ENCODE peak calls at places on chromosomes 3 and 15, in six cellular contexts. Z is lower lobe of right lung, T is dorsolateral prefrontal cortex, V is adrenal gland, Y is endothelial cell of umbilical vein, Q is neural progenitor cell. I is an unnamed sample.
A peak's percentile ranks its signal among the peaks of the same experiment; 100 is the strongest.

GRCh38 chr3:7646851-7647250 is 785.9 kb downstream of the GRM7 start:
- DNase-seq in V (no peak), T (no peak), Q (no peak), Z (no peak), Y (no peak), I (no peak)

GRCh38 chr3:95277614-95278013 is 1214.8 kb downstream of the NSUN3 start:
- DNase-seq in Z (no peak), Y (peak; percentile 7), T (no peak), V (no peak), Q (no peak), I (no peak)

GRCh38 chr15:42723068-42723467 is 13.9 kb downstream of the CDAN1 start:
- DNase-seq in Z (no peak), Y (peak; percentile 13), V (no peak), Q (peak; percentile 19), T (no peak), I (no peak)

GRCh38 chr3:100963041-100963440 is 30.2 kb downstream of the ABI3BP start:
- DNase-seq in V (no peak), Y (no peak), Z (no peak), Q (no peak), T (no peak), I (no peak)

GRCh38 chr3:121552797-121553196 is 7.0 kb upstream of the POLQ start:
- DNase-seq in Z (no peak), V (no peak), Y (no peak), T (no peak), Q (no peak), I (no peak)

GRCh38 chr15:28051920-28052633 is 47.0 kb downstream of the OCA2 start:
- DNase-seq in V (no peak), Y (no peak), Z (no peak), Q (no peak), T (no peak), I (no peak)

GRCh38 chr3:126424039-126424717 is 29.5 kb downstream of the CFAP100 start:
- DNase-seq in V (no peak), Q (no peak), T (no peak), Y (no peak), Z (no peak), I (no peak)

GRCh38 chr3:159765860-159766294 is 222.8 kb upstream of the IL12A start:
- DNase-seq in Q (no peak), V (no peak), Z (no peak), Y (no peak), T (no peak), I (no peak)

GRCh38 chr3:124636101-124636862 is 94.0 kb upstream of the UMPS start:
- DNase-seq in T (no peak), V (no peak), Y (no peak), Q (no peak), Z (no peak), I (no peak)

GRCh38 chr3:116064646-116065045 is 380.6 kb downstream of the LSAMP start:
- DNase-seq in Y (no peak), Z (no peak), Q (no peak), V (no peak), T (no peak), I (no peak)

GRCh38 chr3:143888846-143889245 is 40.6 kb upstream of the SLC9A9 start:
- DNase-seq in Y (no peak), V (no peak), Q (no peak), Z (no peak), T (no peak), I (no peak)

GRCh38 chr15:31571676-31572075 is 245.0 kb downstream of the KLF13 start:
- DNase-seq in Y (no peak), Q (no peak), Z (no peak), V (no peak), T (no peak), I (no peak)

GRCh38 chr3:179347108-179347382 is 464 bp upstream of the MFN1 start:
- DNase-seq in T (no peak), V (no peak), Z (no peak), Q (no peak), Y (peak; percentile 37), I (no peak)

GRCh38 chr3:160678447-160678846 is 1.5 kb downstream of the ARL14 start:
- DNase-seq in Y (peak; percentile 59), Z (no peak), Q (no peak), V (no peak), T (no peak), I (no peak)

GRCh38 chr15:29473621-29474105 is 204.0 kb upstream of the NSMCE3 start:
- DNase-seq in Q (no peak), T (no peak), Z (no peak), V (no peak), Y (no peak), I (no peak)

GRCh38 chr3:43688245-43688650 is 2.5 kb upstream of the ABHD5 start:
- DNase-seq in Q (no peak), T (no peak), V (peak; percentile 23), Y (no peak), Z (no peak), I (no peak)

GRCh38 chr3:142459096-142459495 is 11.3 kb upstream of the XRN1 start:
- DNase-seq in T (no peak), V (no peak), Y (no peak), Q (no peak), Z (no peak), I (no peak)

GRCh38 chr15:79675982-79676381 is 220.8 kb downstream of the MTHFS start:
- DNase-seq in Q (no peak), T (no peak), Z (no peak), Y (no peak), V (no peak), I (no peak)

GRCh38 chr3:159560214-159561004 is 428.2 kb upstream of the IL12A start:
- DNase-seq in Q (peak; percentile 49), V (no peak), Z (no peak), T (no peak), Y (no peak), I (no peak)

GRCh38 chr3:141830508-141830907 is 45.9 kb upstream of the ATP1B3 start:
- DNase-seq in Q (no peak), Y (no peak), V (no peak), Z (no peak), T (no peak), I (no peak)

GRCh38 chr3:42185044-42185443 is 80.9 kb downstream of the CCK start:
- DNase-seq in Q (no peak), Z (no peak), T (no peak), Y (peak; percentile 84), V (no peak), I (no peak)

DNA sequence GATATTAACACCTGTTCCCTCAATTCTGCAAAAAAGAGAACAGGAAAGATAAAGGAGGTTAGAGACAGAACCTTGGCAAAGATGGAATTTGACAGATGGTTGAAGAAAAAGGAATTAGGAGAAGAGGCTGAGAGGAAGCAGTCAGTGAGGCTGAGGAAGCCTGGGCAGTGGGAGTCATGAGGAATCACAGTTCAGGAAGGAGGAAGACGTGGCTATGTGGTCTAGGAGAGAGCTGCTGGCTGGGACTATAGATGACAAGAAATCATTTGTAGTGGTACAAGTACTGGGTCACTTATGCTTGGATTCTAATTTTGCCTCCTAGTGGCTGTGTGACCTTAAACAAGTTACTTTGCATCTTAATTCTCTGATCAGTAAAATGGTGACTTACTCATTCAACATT is 49.0 kb downstream of the LARS2 start:
- DNase-seq in T (no peak), Z (no peak), Y (peak; percentile 32), Q (no peak), V (no peak), I (no peak)
- H3K27ac ChIP-seq in T (no peak overlapping the region), Z (no peak overlapping the region), Y (no peak overlapping the region), Q (no peak overlapping the region), V (no peak overlapping the region), I (no peak overlapping the region)

GRCh38 chr15:75639709-75640482 is at the start of gene IMP3:
- DNase-seq in V (peak; percentile 97), T (peak; percentile 96), Y (peak; percentile 97), Z (peak; percentile 96), Q (peak; percentile 99), I (peak; percentile 87)

GRCh38 chr15:75640483-75641175 is 605 bp upstream of the IMP3 start:
- DNase-seq in T (no peak), Y (peak; percentile 77), V (no peak), Q (peak; percentile 33), Z (peak; percentile 70), I (peak; percentile 68)

GRCh38 chr15:75641603-75642002 is 1.6 kb upstream of the IMP3 start:
- DNase-seq in T (no peak), Q (no peak), V (no peak), Z (no peak), Y (no peak), I (no peak)

GRCh38 chr15:75639191-75639708 is 774 bp downstream of the IMP3 start:
- DNase-seq in Z (no peak), Y (peak; percentile 56), T (no peak), Q (no peak), V (no peak), I (no peak)

GRCh38 chr15:75641176-75641498 is 1.1 kb upstream of the IMP3 start:
- DNase-seq in Z (no peak), Y (no peak), Q (no peak), T (no peak), V (no peak), I (no peak)
- H3K4me3 ChIP-seq in Z (no peak overlapping the region), Y (no peak overlapping the region), Q (peak overlapping the region; percentile 91), T (peak overlapping the region; percentile 98), V (no peak overlapping the region), I (no peak overlapping the region)

GRCh38 chr3:188671941-188672340 is 499.8 kb upstream of the TPRG1 start:
- DNase-seq in Y (no peak), Q (no peak), V (no peak), Z (no peak), T (no peak), I (no peak)

GRCh38 chr3:188670446-188670845 is 501.3 kb upstream of the TPRG1 start:
- DNase-seq in Z (no peak), Y (no peak), T (no peak), V (no peak), Q (no peak), I (no peak)

GRCh38 chr3:188672840-188673239 is 498.9 kb upstream of the TPRG1 start:
- DNase-seq in Q (no peak), Z (no peak), V (no peak), T (no peak), Y (no peak), I (no peak)

GRCh38 chr3:188673509-188674239 is 498.1 kb upstream of the TPRG1 start:
- DNase-seq in V (no peak), Y (no peak), Q (no peak), Z (no peak), T (no peak), I (no peak)
- H3K27ac ChIP-seq in V (no peak overlapping the region), Y (no peak overlapping the region), Q (no peak overlapping the region), Z (no peak overlapping the region), T (no peak overlapping the region), I (no peak overlapping the region)

DNA sequence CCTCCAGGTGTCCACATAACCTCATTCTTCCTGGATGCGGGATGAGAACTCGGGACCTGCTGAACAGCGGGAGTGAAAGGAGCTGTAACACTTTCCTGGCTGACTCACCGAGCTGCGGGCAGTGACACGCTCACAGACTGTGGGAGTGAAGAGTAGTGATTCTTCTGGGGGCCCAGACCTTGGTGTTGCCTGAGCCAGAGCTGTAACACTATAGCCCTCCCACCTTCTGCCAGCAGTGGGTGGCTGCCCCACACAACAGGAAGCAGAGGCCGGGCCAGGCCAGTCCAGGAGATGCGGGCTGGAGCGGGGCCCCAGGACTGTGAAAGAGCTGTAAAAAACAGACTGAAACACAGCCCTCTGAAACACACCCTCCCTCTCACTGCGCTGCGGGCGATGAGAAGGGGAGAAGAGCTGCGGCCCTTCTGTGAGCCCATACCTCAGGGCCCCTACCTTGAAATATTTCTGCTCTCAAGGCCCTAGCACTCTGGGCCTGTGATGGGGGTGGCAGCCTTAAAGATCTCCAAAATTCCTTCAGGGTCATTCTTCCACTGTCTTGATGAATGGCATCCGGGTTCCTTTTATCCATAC is 464.0 kb upstream of the CCDC54 start:
- DNase-seq in Z (no peak), Y (no peak), V (no peak), T (no peak), Q (peak; percentile 33), I (no peak)
- H3K4me3 ChIP-seq in Z (no peak overlapping the region), Y (no peak overlapping the region), V (no peak overlapping the region), T (no peak overlapping the region), Q (no peak overlapping the region), I (no peak overlapping the region)

I was measured in CD8-positive, alpha-beta memory T cell.